ENCODE peak calls at places on chromosomes 3 and 15, in five cellular contexts. Q is nucleus accumbens; A is HCT116; M is activated effector memory CD4-positive, alpha-beta T cell treated with Interleukin-2 at 50 U/mL for 16 hours; R is CD4-positive, CD25-positive, alpha-beta regulatory T cell. O is an unnamed sample.

GRCh38 chr15:34725565-34725964 is 29.2 kb downstream of the GJD2 start:
- DNase-seq in A (no peak), M (no peak), Q (no peak), R (no peak), O (no peak)

GRCh38 chr3:33317963-33318708 is 40.9 kb downstream of the FBXL2 start:
- DNase-seq in R (no peak), Q (no peak), M (no peak), A (no peak), O (no peak)

GRCh38 chr3:57600195-57600594 is 3.1 kb upstream of the ARF4 start:
- DNase-seq in R (no peak), A (no peak), M (no peak), Q (no peak), O (no peak)

GRCh38 chr15:41887893-41888292 is 6.0 kb downstream of the SPTBN5 start:
- DNase-seq in Q (no peak), M (no peak), A (no peak), R (no peak), O (no peak)

GRCh38 chr15:42033214-42033873 is 12.5 kb upstream of the PLA2G4E start:
- DNase-seq in R (no peak), M (no peak), A (no peak), Q (no peak), O (no peak)

GRCh38 chr15:49238342-49238741 is 68.3 kb downstream of the GALK2 start:
- DNase-seq in R (no peak), Q (no peak), A (no peak), M (no peak), O (no peak)

GRCh38 chr3:149800693-149801092 is 8.3 kb upstream of the ANKUB1 start:
- DNase-seq in R (no peak), Q (no peak), M (no peak), A (no peak), O (no peak)

GRCh38 chr15:82093325-82093724 is 47.5 kb upstream of the MEX3B start:
- DNase-seq in R (no peak), M (no peak), Q (no peak), A (no peak), O (no peak)

GRCh38 chr15:64513823-64514222 is 53.4 kb downstream of the ZNF609 start:
- DNase-seq in M (no peak), Q (no peak), A (no peak), R (no peak), O (no peak)

GRCh38 chr3:148873270-148873927 is 8.3 kb downstream of the CPA3 start:
- DNase-seq in M (no peak), R (no peak), A (no peak), Q (no peak), O (no peak)

GRCh38 chr3:98645039-98645438 is 51.6 kb upstream of the CPOX start:
- DNase-seq in R (no peak), A (no peak), Q (no peak), M (no peak), O (no peak)

GRCh38 chr15:74657846-74658245 is 38.0 kb downstream of the EDC3 start:
- DNase-seq in M (no peak), A (no peak), Q (no peak), R (no peak), O (no peak)

GRCh38 chr15:78795043-78795442 is 16.2 kb downstream of the ADAMTS7 start:
- DNase-seq in A (no peak), R (no peak), Q (no peak), M (no peak), O (no peak)

GRCh38 chr3:38001456-38002081 is 11.0 kb downstream of the VILL start:
- DNase-seq in R (no peak), M (no peak), Q (no peak), A (no peak), O (no peak)

GRCh38 chr3:17602126-17602525 is 140.3 kb downstream of the TBC1D5 start:
- DNase-seq in R (no peak), A (no peak), M (no peak), Q (no peak), O (no peak)

GRCh38 chr3:149554826-149555225 is 80.3 kb downstream of the TM4SF4 start:
- DNase-seq in A (peak; percentile 49), R (no peak), M (no peak), Q (no peak), O (no peak)

GRCh38 chr3:65729973-65730372 is 308.7 kb downstream of the MAGI1 start:
- DNase-seq in M (no peak), R (no peak), Q (no peak), A (no peak), O (no peak)

GRCh38 chr15:82851981-82852511 is 42.6 kb downstream of the WHAMM start:
- DNase-seq in M (no peak), A (no peak), R (no peak), Q (no peak), O (no peak)

GRCh38 chr15:57216288-57216687 is 160.0 kb upstream of the CGNL1 start:
- DNase-seq in M (no peak), A (no peak), R (no peak), Q (no peak), O (no peak)

GRCh38 chr3:172203522-172204258 is 164.3 kb downstream of the FNDC3B start:
- DNase-seq in Q (peak; percentile 10), M (no peak), A (no peak), R (no peak), O (peak; percentile 93)

GRCh38 chr15:64356443-64357040 is 569 bp upstream of the CSNK1G1 start:
- DNase-seq in M (no peak), A (peak; percentile 61), R (no peak), Q (no peak), O (no peak)

GRCh38 chr3:16548721-16549120 is 35.2 kb upstream of the RFTN1 start:
- DNase-seq in R (no peak), Q (no peak), M (no peak), A (no peak), O (no peak)

GRCh38 chr3:111971533-111971932 is 7.3 kb upstream of the ABHD10 start:
- DNase-seq in A (no peak), R (no peak), M (no peak), Q (no peak), O (no peak)

O was measured in globus pallidus.